ENCODE peak calls at places on chromosomes 16 and 17, in seven cellular contexts. B, A, Z, K, O, G and S are unnamed samples.

GRCh38 chr17:2814049-2814448 is 17.8 kb downstream of the RAP1GAP2 start:
- ATAC-seq in O (no peak), G (peak), B (peak), Z (no peak), A (no peak), K (no peak), S (no peak)

GRCh38 chr17:80192268-80192667 is 22.4 kb downstream of the CARD14 start:
- ATAC-seq in B (peak), G (no peak), K (no peak), A (no peak), Z (no peak), O (no peak), S (peak)

GRCh38 chr16:31513126-31513525 is 4.9 kb upstream of the RUSF1 start:
- ATAC-seq in O (no peak), A (peak), K (no peak), B (no peak), Z (peak), G (no peak), S (no peak)

GRCh38 chr16:59259964-59260348 is 525.8 kb upstream of the GOT2 start:
- ATAC-seq in K (no peak), B (no peak), Z (no peak), O (peak), A (no peak), G (no peak), S (no peak)

GRCh38 chr17:45848868-45849535 is 4.3 kb downstream of the SPPL2C start:
- ATAC-seq in Z (peak), A (no peak), O (no peak), B (peak), G (no peak), K (no peak), S (no peak)

GRCh38 chr17:43676471-43676870 is 14.7 kb upstream of the MEOX1 start:
- ATAC-seq in Z (no peak), K (no peak), B (no peak), G (no peak), O (no peak), A (no peak), S (no peak)

GRCh38 chr16:57152096-57153093 is 33.4 kb downstream of the PSME3IP1 start:
- ATAC-seq in G (no peak), O (no peak), Z (no peak), A (no peak), B (no peak), K (no peak), S (no peak)

GRCh38 chr17:56785997-56786680 is 47.6 kb downstream of the C17orf67 start:
- ATAC-seq in K (no peak), B (no peak), A (no peak), Z (peak), O (no peak), G (no peak), S (peak)